ENCODE peak calls at places on chromosomes 1 and 21, in eight cellular contexts. A is colonic mucosa, D is astrocyte, U is adipocyte, N is SK-N-SH, Y is IMR-90, E is PC-3, R is mesendoderm. W is an unnamed sample.

GRCh38 chr1:183070923-183071618 is 47.9 kb downstream of the LAMC1 start:
- DNase-seq in R (peak), E (peak), D (peak), U (peak), N (no peak), A (no peak), Y (peak), W (no peak)

GRCh38 chr1:53361541-53361961 is 33.7 kb upstream of the LRP8 start:
- DNase-seq in Y (no peak), D (no peak), U (no peak), R (no peak), A (no peak), E (no peak), N (no peak), W (peak)

GRCh38 chr1:229295745-229296144 is 24.8 kb downstream of the RAB4A start:
- DNase-seq in N (no peak), R (no peak), E (no peak), D (no peak), A (peak), Y (no peak), U (no peak), W (no peak)

GRCh38 chr1:2597441-2598328 is 11.1 kb downstream of the PRXL2B start:
- DNase-seq in Y (no peak), E (no peak), A (no peak), U (no peak), D (no peak), N (no peak), R (no peak), W (peak)

GRCh38 chr1:64519921-64520320 is 50.0 kb downstream of the CACHD1 start:
- DNase-seq in R (no peak), N (no peak), Y (peak), A (no peak), U (peak), E (no peak), D (peak), W (no peak)

GRCh38 chr1:43233631-43234030 is 36.2 kb upstream of the TMEM125 start:
- DNase-seq in U (no peak), Y (no peak), A (no peak), N (no peak), D (no peak), E (no peak), R (no peak), W (no peak)

GRCh38 chr1:198258491-198258890 is 101.7 kb downstream of the NEK7 start:
- DNase-seq in R (no peak), N (no peak), A (no peak), U (peak), Y (peak), E (peak), D (peak), W (no peak)

GRCh38 chr1:178134061-178134460 is 40.2 kb downstream of the RASAL2 start:
- DNase-seq in E (peak), N (no peak), D (peak), R (peak), A (peak), Y (peak), U (peak), W (no peak)

GRCh38 chr1:220113136-220113695 is 19.3 kb downstream of the IARS2 start:
- DNase-seq in E (peak), R (peak), A (peak), U (peak), Y (peak), D (no peak), N (peak), W (no peak)

GRCh38 chr1:156494309-156494895 is 6.2 kb downstream of the MEF2D start:
- DNase-seq in E (no peak), R (no peak), A (no peak), Y (no peak), D (no peak), N (no peak), U (no peak), W (peak)

GRCh38 chr1:55519937-55520683 is 304.9 kb upstream of the USP24 start:
- DNase-seq in D (no peak), R (no peak), Y (peak), U (peak), N (no peak), A (no peak), E (no peak), W (no peak)

GRCh38 chr1:12148160-12148957 is 18.4 kb upstream of the TNFRSF1B start:
- DNase-seq in A (peak), D (peak), Y (peak), E (peak), R (no peak), N (no peak), U (no peak), W (no peak)

GRCh38 chr1:203508463-203508862 is 14.5 kb downstream of the OPTC start:
- DNase-seq in U (no peak), A (no peak), R (peak), D (no peak), E (no peak), Y (no peak), N (no peak), W (no peak)

GRCh38 chr1:239247299-239247698 is 139.1 kb upstream of the CHRM3 start:
- DNase-seq in U (peak), A (no peak), N (no peak), E (peak), D (peak), Y (no peak), R (no peak), W (no peak)

GRCh38 chr1:205456383-205456867 is 580 bp upstream of the BLACAT1 start:
- DNase-seq in E (no peak), R (peak), A (no peak), D (no peak), N (peak), Y (no peak), U (no peak), W (no peak)
- H3K9ac ChIP-seq in E (no peak), R (peak), A (no peak), D (no peak), N (no peak), Y (no peak), U (no peak), W (no peak)

GRCh38 chr1:14598007-14598497 is 433 bp upstream of the KAZN start:
- DNase-seq in D (no peak), Y (no peak), E (no peak), A (no peak), R (peak), N (peak), U (no peak), W (peak)
- H3K9ac ChIP-seq in D (peak), Y (no peak), E (peak), A (no peak), R (peak), N (no peak), U (peak), W (no peak)

DNA sequence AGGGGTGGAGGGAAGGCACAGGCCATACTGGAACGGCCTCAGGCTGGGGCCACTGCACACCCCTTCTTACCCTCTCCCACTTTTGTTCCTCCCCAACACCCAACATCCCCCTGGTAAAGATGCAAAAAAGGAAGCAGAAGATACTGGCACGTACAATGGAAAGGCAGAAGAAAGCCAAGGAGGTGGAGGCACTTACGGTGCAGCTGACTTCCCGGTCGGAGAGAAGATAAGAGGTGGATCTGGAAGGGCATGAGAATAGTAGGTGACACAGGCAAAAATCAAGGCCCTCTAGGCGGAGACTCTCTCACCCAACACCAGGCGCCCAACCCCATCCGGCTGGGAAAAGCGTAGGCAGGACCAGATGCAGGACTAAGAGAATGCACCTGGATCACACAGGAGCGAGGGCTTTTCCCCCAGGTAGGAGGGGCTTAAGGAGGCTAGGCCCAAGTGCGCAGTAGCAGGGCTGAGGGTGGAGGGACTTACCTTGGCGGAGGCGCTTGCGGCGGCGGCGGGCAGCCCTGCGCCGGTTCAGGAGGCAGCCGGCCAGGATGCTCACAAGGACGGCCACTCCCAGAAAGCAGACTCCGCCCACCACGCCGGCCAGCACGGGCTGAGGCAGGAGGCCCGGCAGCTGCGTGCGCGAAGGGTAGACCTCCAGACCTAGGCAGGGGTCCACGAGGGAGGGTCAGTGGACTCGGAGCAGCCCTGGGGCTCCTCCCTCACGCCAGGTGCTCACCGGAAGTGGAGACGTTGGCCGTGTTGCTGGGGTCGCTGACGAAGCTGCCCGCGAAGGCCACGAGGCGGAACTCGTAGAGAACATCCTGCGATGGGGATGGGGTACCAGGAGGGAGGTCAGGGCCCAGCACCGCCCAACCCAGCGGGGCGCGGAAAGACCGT is 4.1 kb upstream of the TAGLN2 start:
- DNase-seq in E (no peak), R (no peak), N (no peak), A (no peak), Y (no peak), D (no peak), U (no peak), W (peak)
- H3K9ac ChIP-seq in E (no peak), R (no peak), N (no peak), A (no peak), Y (no peak), D (no peak), U (no peak), W (no peak)

GRCh38 chr1:234971586-234972297 is 156.9 kb downstream of the TOMM20 start:
- DNase-seq in E (no peak), U (no peak), N (no peak), Y (no peak), D (no peak), R (no peak), A (peak), W (no peak)
- H3K9ac ChIP-seq in E (peak), U (peak), N (no peak), Y (peak), D (peak), R (no peak), A (peak), W (no peak)

DNA sequence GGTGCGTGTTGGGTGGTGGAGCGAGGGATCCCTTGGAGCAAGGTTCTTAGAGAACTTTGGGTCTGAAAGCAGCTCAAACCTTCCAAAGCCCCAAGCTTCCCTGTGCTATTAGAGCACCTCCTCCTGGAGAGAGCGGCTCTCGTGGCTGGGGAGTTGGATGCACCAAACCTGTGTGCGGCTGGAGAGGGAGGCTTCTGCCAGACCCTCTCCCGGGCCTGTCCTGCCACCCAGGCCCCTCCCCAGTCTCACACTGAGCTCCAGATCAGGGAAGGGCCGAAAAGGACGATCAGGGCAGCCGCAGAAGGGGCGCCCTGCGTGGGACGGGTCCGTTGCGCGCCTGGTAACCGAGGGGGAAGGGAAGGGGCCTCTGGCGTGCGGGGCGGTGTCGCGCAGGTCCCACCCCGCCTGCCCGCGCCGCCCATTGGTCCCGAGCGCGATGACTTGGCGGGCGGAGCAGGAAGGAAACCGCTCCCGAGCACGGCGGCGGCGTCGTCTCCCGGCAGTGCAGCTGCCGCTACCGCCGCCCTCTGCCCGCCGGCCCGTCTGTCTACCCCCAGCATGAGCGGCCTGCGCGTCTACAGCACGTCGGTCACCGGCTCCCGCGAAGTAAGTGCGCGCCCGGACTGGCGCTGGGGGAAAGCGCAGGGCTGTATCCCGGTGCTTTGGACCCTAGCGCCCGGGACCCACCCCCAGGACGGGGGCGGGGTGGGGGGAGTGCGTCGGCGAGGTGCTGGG is at the start of gene SH3BGRL3:
- DNase-seq in U (peak), A (peak), R (peak), Y (peak), N (peak), D (peak), E (peak), W (peak)
- H3K9ac ChIP-seq in U (peak), A (peak), R (peak), Y (peak), N (peak), D (peak), E (peak), W (peak)

GRCh38 chr1:25566730-25567341 is 23.4 kb downstream of the LDLRAP1 start:
- DNase-seq in D (peak), U (peak), R (no peak), A (no peak), Y (peak), N (peak), E (no peak), W (no peak)

GRCh38 chr1:25567710-25568089 is 24.3 kb downstream of the LDLRAP1 start:
- DNase-seq in U (no peak), N (no peak), Y (no peak), R (no peak), D (no peak), A (no peak), E (no peak), W (no peak)

GRCh38 chr1:25568834-25569598 is 25.6 kb downstream of the LDLRAP1 start:
- DNase-seq in Y (peak), U (peak), E (peak), N (no peak), A (no peak), R (peak), D (peak), W (no peak)

GRCh38 chr1:25569599-25570458 is 26.4 kb downstream of the LDLRAP1 start:
- DNase-seq in E (peak), Y (no peak), A (no peak), N (no peak), U (no peak), R (no peak), D (peak), W (peak)

DNA sequence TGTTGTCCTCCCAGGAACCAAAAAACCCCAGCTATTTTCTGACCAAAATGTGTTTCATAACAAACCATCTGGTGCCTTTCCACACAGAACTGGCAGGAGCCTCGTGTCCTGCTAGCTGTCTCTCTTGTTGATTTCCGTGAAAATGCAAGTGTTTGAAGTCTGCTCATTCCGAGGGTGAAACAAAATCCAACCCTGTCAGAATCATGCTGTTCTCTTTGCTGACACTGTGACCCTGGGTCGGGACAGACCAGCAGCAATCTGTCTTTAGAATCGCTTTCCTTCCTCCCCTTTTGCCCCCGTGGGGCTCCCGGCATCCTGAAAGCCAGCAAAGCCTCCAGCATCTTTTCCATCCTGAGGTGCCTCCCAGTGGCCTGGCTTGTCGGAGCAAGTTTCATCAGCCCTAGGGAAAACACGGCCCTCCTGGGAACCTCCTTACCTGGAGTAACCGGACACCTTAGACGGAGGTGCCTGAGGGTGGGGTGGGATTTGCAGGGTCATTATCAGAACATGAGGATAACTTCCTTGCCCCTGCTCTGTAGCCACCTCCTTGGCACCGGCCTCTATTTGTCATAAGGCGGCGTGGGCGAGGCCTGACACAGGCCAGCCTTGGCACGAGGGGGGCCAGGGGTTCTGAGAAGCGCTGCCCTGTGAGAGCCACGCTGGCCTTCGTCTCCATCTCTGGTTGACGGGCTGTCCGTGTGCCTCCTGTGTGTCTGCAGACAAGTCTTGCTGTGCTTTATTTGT is 24.9 kb downstream of the LDLRAP1 start:
- DNase-seq in Y (peak), E (peak), R (peak), A (no peak), D (peak), U (peak), N (no peak), W (no peak)
- H3K9ac ChIP-seq in Y (peak), E (peak), R (peak), A (no peak), D (peak), U (peak), N (no peak), W (no peak)

DNA sequence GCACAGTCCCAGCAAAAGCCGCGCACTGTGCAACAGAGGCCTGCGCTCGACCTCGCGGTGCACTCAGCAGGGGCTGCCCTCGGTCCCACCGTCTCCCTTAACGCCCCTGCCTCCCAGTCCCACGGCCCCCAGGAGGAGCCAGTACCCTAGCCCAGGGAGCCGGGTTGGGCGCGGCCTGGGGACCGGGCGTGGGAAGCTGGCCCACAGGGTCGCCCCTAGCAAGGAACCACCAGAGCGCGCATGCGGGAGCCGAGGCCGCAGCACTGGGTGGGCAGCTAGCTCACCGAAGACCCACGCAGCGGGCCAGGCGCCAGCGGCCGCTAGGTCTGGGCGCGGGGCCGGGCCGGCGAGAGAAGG is 21.6 kb upstream of the ZNF678 start:
- DNase-seq in Y (no peak), N (peak), A (peak), E (no peak), R (peak), D (peak), U (no peak), W (no peak)
- H3K9ac ChIP-seq in Y (peak), N (peak), A (no peak), E (peak), R (peak), D (peak), U (peak), W (no peak)

DNA sequence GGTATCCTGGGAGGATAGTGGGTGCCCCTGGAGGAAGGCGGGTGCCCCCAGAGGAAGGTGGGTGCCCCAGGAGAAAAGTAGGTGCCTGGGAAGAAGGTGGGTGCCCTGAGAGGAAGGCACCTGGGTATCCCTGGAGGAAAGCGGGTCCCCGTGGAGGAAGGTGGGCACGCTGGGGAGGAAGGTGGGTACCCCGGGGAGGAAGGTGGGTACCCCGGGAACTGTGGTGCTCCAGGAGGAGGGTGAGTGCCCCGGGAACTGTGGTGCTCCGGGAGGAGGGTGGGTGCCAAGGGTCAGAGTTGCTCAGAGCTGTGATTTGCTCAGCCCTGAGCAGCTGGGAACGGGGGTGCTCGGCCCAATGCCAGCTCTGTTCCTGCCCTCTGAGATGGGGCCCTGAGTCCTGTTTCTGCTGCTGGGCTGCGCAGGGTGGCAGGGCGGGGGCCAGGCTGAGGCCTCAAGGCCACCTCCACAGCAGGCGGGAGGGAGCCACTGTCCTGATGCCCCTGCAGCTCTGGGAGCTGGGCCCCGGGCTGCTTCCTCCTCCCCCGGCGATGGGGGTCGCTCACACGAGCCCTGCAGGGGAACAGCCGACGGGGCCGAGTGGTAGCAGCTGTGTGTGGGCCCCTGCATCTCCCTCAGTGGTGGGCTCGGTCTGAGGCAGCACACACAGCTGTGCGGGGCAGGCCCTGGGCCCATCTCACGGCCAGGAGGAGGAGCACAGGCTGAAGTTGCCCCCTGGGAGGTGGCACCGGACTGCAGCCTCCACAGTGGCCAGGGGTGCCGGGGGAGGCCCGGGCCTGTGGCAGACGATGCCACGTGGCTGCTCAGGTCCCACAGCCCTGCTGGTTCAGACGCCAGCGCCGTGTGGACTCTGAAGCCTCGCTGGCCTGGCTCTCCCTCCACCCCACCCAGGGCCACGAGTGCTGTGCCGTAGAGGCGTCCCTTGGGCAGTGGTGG is 57.4 kb downstream of the SLX9 start:
- DNase-seq in E (no peak), N (no peak), R (no peak), U (no peak), A (no peak), Y (no peak), D (no peak), W (peak)
- H3K9ac ChIP-seq in E (no peak), N (no peak), R (no peak), U (no peak), A (no peak), Y (no peak), D (no peak), W (no peak)

GRCh38 chr1:204915856-204916485 is 45.3 kb downstream of the NFASC start:
- DNase-seq in D (no peak), U (no peak), Y (no peak), N (no peak), E (peak), A (peak), R (no peak), W (no peak)
- H3K9ac ChIP-seq in D (no peak), U (no peak), Y (no peak), N (no peak), E (no peak), A (no peak), R (no peak), W (no peak)

DNA sequence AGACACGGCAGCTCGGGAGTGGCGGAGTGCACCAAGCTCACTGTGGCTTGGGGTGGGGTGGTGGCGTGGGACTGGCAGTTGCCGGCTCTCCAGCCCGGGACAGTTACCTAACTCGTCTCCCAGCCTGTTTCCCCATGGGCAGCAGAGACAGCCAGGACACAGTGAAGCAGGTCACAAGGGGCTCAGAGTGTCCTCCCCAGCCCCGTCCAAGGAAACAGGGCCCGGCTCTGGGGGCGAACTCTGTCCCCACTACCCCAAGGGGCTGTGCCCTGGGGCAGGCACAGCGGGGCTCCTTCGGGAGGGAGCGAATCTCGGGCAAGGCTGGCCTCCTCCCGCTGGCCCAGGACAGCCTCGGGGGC is 762 bp downstream of the GPR157 start:
- DNase-seq in D (no peak), E (peak), A (peak), U (no peak), Y (no peak), N (peak), R (no peak), W (no peak)
- H3K9ac ChIP-seq in D (peak), E (peak), A (peak), U (peak), Y (peak), N (peak), R (peak), W (peak)